ENCODE peak calls at places on chromosomes 13 and 19, in five cellular contexts. G is heart left ventricle, B is testis, O is WTC11, V is WERI-Rb-1. W is an unnamed sample.

GRCh38 chr13:65966991-65967451 is 1263.1 kb downstream of the PCDH9 start:
- DNase-seq in B (peak; percentile 46), G (no peak), O (no peak), V (peak; percentile 8), W (no peak)

GRCh38 chr13:110265682-110266430 is 41.1 kb downstream of the COL4A1 start:
- DNase-seq in B (no peak), O (no peak), V (no peak), G (peak; percentile 61), W (no peak)

GRCh38 chr13:97934590-97934989 is 18.9 kb upstream of the IPO5 start:
- DNase-seq in V (no peak), O (no peak), B (peak; percentile 63), G (no peak), W (no peak)

GRCh38 chr13:113562085-113562749 is 22.3 kb upstream of the TFDP1 start:
- DNase-seq in G (peak; percentile 54), O (peak; percentile 88), V (peak; percentile 94), B (peak; percentile 84), W (peak; percentile 84)

GRCh38 chr19:30085394-30085793 is 143.4 kb downstream of the URI1 start:
- DNase-seq in G (no peak), O (peak; percentile 62), B (peak; percentile 73), V (no peak), W (no peak)

GRCh38 chr13:29924482-29924884 is 74.1 kb upstream of the UBL3 start:
- DNase-seq in B (no peak), V (no peak), G (no peak), O (no peak), W (no peak)

GRCh38 chr19:19562665-19563347 is 24.7 kb downstream of the CILP2 start:
- DNase-seq in B (no peak), O (no peak), V (no peak), G (no peak), W (no peak)

GRCh38 chr13:83878691-83879410 is 3.4 kb downstream of the SLITRK1 start:
- DNase-seq in V (peak; percentile 33), O (peak; percentile 26), G (no peak), B (no peak), W (peak; percentile 25)

GRCh38 chr13:21011378-21011777 is 50.0 kb downstream of the LATS2 start:
- DNase-seq in G (no peak), O (no peak), B (no peak), V (no peak), W (no peak)

GRCh38 chr19:12611361-12611699 is 610 bp downstream of the ZNF791 start:
- DNase-seq in B (peak; percentile 83), G (peak; percentile 81), O (peak; percentile 55), V (peak; percentile 79), W (peak; percentile 64)

GRCh38 chr13:52809310-52809769 is 39.1 kb downstream of the PCDH8 start:
- DNase-seq in B (peak; percentile 84), V (peak; percentile 52), G (peak; percentile 70), O (peak; percentile 83), W (peak; percentile 81)
- TF ChIP-seq CTCF in B (peak; percentile 38), V (peak; percentile 72), G (peak; percentile 62), O (peak; percentile 80), W (peak; percentile 86)

GRCh38 chr13:28753946-28754345 is 35.2 kb upstream of the SLC46A3 start:
- DNase-seq in B (no peak), G (no peak), V (no peak), O (no peak), W (no peak)

GRCh38 chr13:28754698-28755545 is 36.2 kb upstream of the SLC46A3 start:
- DNase-seq in G (peak; percentile 52), O (peak; percentile 60), V (no peak), B (no peak), W (no peak)

GRCh38 chr13:28751210-28751935 is 32.6 kb upstream of the SLC46A3 start:
- DNase-seq in V (no peak), G (no peak), O (no peak), B (no peak), W (no peak)

GRCh38 chr13:28755546-28755870 is 36.7 kb upstream of the SLC46A3 start:
- DNase-seq in B (no peak), V (no peak), G (no peak), O (no peak), W (no peak)

GRCh38 chr13:28753208-28753892 is 34.6 kb upstream of the SLC46A3 start:
- DNase-seq in O (peak; percentile 36), V (no peak), G (peak; percentile 44), B (peak; percentile 70), W (no peak)
- TF ChIP-seq CTCF in O (no peak), V (no peak), G (peak; percentile 18), B (no peak), W (no peak)

GRCh38 chr19:55383279-55383788 is 758 bp downstream of the TMEM238 start:
- DNase-seq in O (no peak), G (no peak), B (no peak), V (peak; percentile 59), W (no peak)

GRCh38 chr19:55382522-55383054 is 1.5 kb downstream of the TMEM238 start:
- DNase-seq in O (no peak), V (no peak), B (no peak), G (no peak), W (no peak)

GRCh38 chr19:55384576-55385235 is 614 bp upstream of the TMEM238 start:
- DNase-seq in V (no peak), G (no peak), B (peak; percentile 42), O (no peak), W (no peak)

GRCh38 chr19:55385236-55385748 is 440 bp upstream of the RPL28 start:
- DNase-seq in B (peak; percentile 98), G (peak; percentile 95), V (peak; percentile 98), O (peak; percentile 98), W (peak; percentile 98)

GRCh38 chr19:55383789-55384575 is at the start of gene TMEM238:
- DNase-seq in G (peak; percentile 39), V (peak; percentile 61), B (peak; percentile 67), O (peak; percentile 73), W (peak; percentile 72)
- TF ChIP-seq CTCF in G (peak; percentile 24), V (no peak), B (no peak), O (no peak), W (no peak)

GRCh38 chr13:95300625-95301134 is 571 bp downstream of the ABCC4 start:
- DNase-seq in V (peak; percentile 93), G (peak; percentile 52), B (peak; percentile 62), O (peak; percentile 50), W (peak; percentile 63)
- TF ChIP-seq CTCF in V (peak; percentile 56), G (peak; percentile 23), B (no peak), O (no peak), W (no peak)

GRCh38 chr19:35479278-35479677 is 11.0 kb downstream of the KRTDAP start:
- DNase-seq in B (no peak), O (no peak), V (no peak), G (no peak), W (no peak)

GRCh38 chr19:35474104-35474503 is 16.2 kb downstream of the KRTDAP start:
- DNase-seq in G (no peak), B (no peak), V (no peak), O (no peak), W (no peak)

GRCh38 chr19:35471946-35472345 is 18.3 kb downstream of the KRTDAP start:
- DNase-seq in G (no peak), V (no peak), B (no peak), O (no peak), W (no peak)

GRCh38 chr19:35478794-35479193 is 11.5 kb downstream of the KRTDAP start:
- DNase-seq in V (no peak), G (no peak), B (no peak), O (no peak), W (no peak)

GRCh38 chr19:35476149-35476548 is 14.1 kb downstream of the KRTDAP start:
- DNase-seq in G (no peak), B (no peak), O (peak; percentile 77), V (no peak), W (no peak)
- TF ChIP-seq CTCF in G (no peak), B (no peak), O (peak; percentile 47), V (peak; percentile 44), W (no peak)

GRCh38 chr19:9835507-9835949 is 410 bp downstream of the PIN1 start:
- DNase-seq in V (no peak), B (no peak), G (no peak), O (no peak), W (no peak)

GRCh38 chr19:9834302-9834725 is 804 bp upstream of the PIN1 start:
- DNase-seq in V (no peak), B (no peak), O (no peak), G (no peak), W (no peak)

GRCh38 chr19:9836021-9836420 is 903 bp downstream of the PIN1 start:
- DNase-seq in B (peak; percentile 46), O (no peak), G (no peak), V (no peak), W (no peak)

GRCh38 chr19:9838324-9838723 is 3.2 kb downstream of the PIN1 start:
- DNase-seq in B (no peak), V (no peak), G (no peak), O (no peak), W (no peak)

DNA sequence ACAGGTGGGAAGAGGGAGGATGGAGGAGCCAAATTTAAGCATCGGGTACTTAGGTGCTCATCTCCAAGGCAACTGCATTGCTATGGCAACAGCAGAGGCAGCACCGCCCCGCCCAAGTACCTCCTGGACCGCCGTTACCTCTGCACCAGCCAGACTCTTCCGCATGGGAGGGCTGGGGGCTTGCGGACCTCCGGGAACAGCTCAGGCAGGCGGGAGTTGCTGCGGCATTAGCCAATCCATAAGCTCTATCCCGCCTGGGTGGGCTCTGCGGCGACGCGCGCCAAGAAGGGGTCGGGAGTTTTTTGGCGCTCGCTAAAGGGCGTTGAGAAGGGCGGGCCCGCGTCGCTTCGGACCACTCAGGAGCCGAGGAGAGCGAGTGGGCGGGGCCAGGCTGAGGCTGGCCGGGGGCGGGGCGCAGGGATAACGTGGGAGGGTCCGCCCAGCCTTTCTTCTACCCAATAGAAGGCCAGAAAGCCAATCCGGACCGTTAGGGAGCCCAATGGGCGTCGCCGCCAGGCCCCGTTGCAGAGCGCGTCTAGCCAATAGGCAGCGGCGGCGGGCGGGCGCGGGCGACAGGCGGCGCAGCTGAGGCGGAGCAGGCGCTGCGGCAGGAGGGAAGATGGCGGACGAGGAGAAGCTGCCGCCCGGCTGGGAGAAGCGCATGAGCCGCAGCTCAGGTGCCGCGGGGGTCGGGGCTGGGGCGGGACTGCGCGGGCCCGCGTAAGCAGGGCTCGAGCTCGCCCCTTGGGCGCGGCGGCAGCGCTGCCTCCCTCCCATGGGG is at the start of gene PIN1:
- DNase-seq in B (peak; percentile 100), G (peak; percentile 99), O (peak; percentile 100), V (peak; percentile 99), W (peak; percentile 100)
- TF ChIP-seq CTCF in B (no peak), G (peak; percentile 81), O (no peak), V (peak; percentile 49), W (no peak)

GRCh38 chr13:39051157-39051556 is 12.9 kb downstream of the NHLRC3 start:
- DNase-seq in O (no peak), V (no peak), G (no peak), B (no peak), W (no peak)
- TF ChIP-seq CTCF in O (no peak), V (peak; percentile 2), G (peak; percentile 67), B (no peak), W (peak; percentile 43)

GRCh38 chr19:14091086-14091884 is 734 bp upstream of the SAMD1 start:
- DNase-seq in B (no peak), G (peak; percentile 56), V (peak; percentile 55), O (peak; percentile 35), W (peak; percentile 79)
- TF ChIP-seq CTCF in B (no peak), G (peak; percentile 23), V (peak; percentile 19), O (no peak), W (no peak)

GRCh38 chr13:31614704-31615103 is 124.6 kb upstream of the RXFP2 start:
- DNase-seq in V (no peak), O (no peak), B (no peak), G (no peak), W (no peak)
- TF ChIP-seq CTCF in V (no peak), O (no peak), B (no peak), G (no peak), W (no peak)

GRCh38 chr13:31409678-31410356 is 210.0 kb downstream of the B3GLCT start:
- DNase-seq in B (no peak), V (no peak), O (no peak), G (no peak), W (no peak)
- TF ChIP-seq CTCF in B (no peak), V (no peak), O (no peak), G (no peak), W (no peak)